ENCODE peak calls at places on chromosomes 6 and 20, in four cellular contexts. One of them, this sample, is unnamed.

GRCh38 chr20:35328689-35329088 is 36.5 kb upstream of the FAM83C start:
- DNase-seq in T follicular helper cell: no peak
- DNase-seq in activated T-cell treated with anti-CD3 and anti-CD28 coated beads, Interleukin-2, amount 50 U/mL, for 4 hours: no peak
- DNase-seq in foreskin fibroblast: no peak
- DNase-seq in this sample: no peak

GRCh38 chr6:52603000-52603795 is 26.3 kb upstream of the TRAM2 start:
- DNase-seq in T follicular helper cell: no peak
- DNase-seq in activated T-cell treated with anti-CD3 and anti-CD28 coated beads, Interleukin-2, amount 50 U/mL, for 4 hours: no peak
- DNase-seq in foreskin fibroblast: peak; percentile 88
- DNase-seq in this sample: peak; percentile 52

GRCh38 chr6:89859744-89860143 is 30.1 kb downstream of the CASP8AP2 start:
- DNase-seq in T follicular helper cell: no peak
- DNase-seq in activated T-cell treated with anti-CD3 and anti-CD28 coated beads, Interleukin-2, amount 50 U/mL, for 4 hours: no peak
- DNase-seq in foreskin fibroblast: no peak
- DNase-seq in this sample: no peak

GRCh38 chr6:44171899-44172546 is 13.4 kb downstream of the CAPN11 start:
- DNase-seq in T follicular helper cell: no peak
- DNase-seq in activated T-cell treated with anti-CD3 and anti-CD28 coated beads, Interleukin-2, amount 50 U/mL, for 4 hours: no peak
- DNase-seq in foreskin fibroblast: no peak
- DNase-seq in this sample: no peak

GRCh38 chr20:45827030-45827652 is at the start of gene TNNC2:
- DNase-seq in T follicular helper cell: no peak
- DNase-seq in activated T-cell treated with anti-CD3 and anti-CD28 coated beads, Interleukin-2, amount 50 U/mL, for 4 hours: no peak
- DNase-seq in foreskin fibroblast: no peak
- DNase-seq in this sample: no peak

GRCh38 chr20:59333928-59334327 is 33.5 kb downstream of the EDN3 start:
- DNase-seq in T follicular helper cell: no peak
- DNase-seq in activated T-cell treated with anti-CD3 and anti-CD28 coated beads, Interleukin-2, amount 50 U/mL, for 4 hours: no peak
- DNase-seq in foreskin fibroblast: no peak
- DNase-seq in this sample: no peak

GRCh38 chr20:47405775-47406325 is 49.4 kb upstream of the ZMYND8 start:
- DNase-seq in T follicular helper cell: no peak
- DNase-seq in activated T-cell treated with anti-CD3 and anti-CD28 coated beads, Interleukin-2, amount 50 U/mL, for 4 hours: no peak
- DNase-seq in foreskin fibroblast: no peak
- DNase-seq in this sample: no peak

GRCh38 chr6:13577926-13578325 is 3.5 kb downstream of the SIRT5 start:
- DNase-seq in T follicular helper cell: no peak
- DNase-seq in activated T-cell treated with anti-CD3 and anti-CD28 coated beads, Interleukin-2, amount 50 U/mL, for 4 hours: no peak
- DNase-seq in foreskin fibroblast: no peak
- DNase-seq in this sample: no peak

GRCh38 chr20:60292001-60292520 is 333.8 kb downstream of the CDH26 start:
- DNase-seq in T follicular helper cell: no peak
- DNase-seq in activated T-cell treated with anti-CD3 and anti-CD28 coated beads, Interleukin-2, amount 50 U/mL, for 4 hours: no peak
- DNase-seq in foreskin fibroblast: no peak
- DNase-seq in this sample: no peak

This sample was measured in fibroblast of the conjunctiva.